ENCODE peak calls at places on chromosomes 11 and 22, in seven cellular contexts. R is effector memory CD4-positive, alpha-beta T cell; L is thoracic aorta; Z is upper lobe of left lung; W is heart left ventricle; N is adrenal gland; I is HCT116. X is an unnamed sample.

GRCh38 chr11:40987895-40988435 is 471.5 kb downstream of the LRRC4C start:
- DNase-seq in R (no peak), L (no peak), Z (no peak), W (no peak), N (no peak), I (no peak), X (no peak)

GRCh38 chr11:68020575-68020974 is 9.9 kb upstream of the NDUFS8 start:
- DNase-seq in R (no peak), L (no peak), Z (peak), W (no peak), N (peak), I (no peak), X (no peak)

GRCh38 chr11:62925745-62926668 is 4.8 kb upstream of the CHRM1 start:
- DNase-seq in R (no peak), L (no peak), Z (peak), W (no peak), N (no peak), I (no peak), X (no peak)

GRCh38 chr22:36425977-36426523 is 38.3 kb upstream of the MYH9 start:
- DNase-seq in R (no peak), L (no peak), Z (no peak), W (peak), N (peak), I (no peak), X (peak)

GRCh38 chr22:44191036-44191454 is 10.3 kb downstream of the PARVG start:
- DNase-seq in R (no peak), L (no peak), Z (no peak), W (no peak), N (no peak), I (no peak), X (no peak)

GRCh38 chr11:56910046-56910753 is 78.5 kb upstream of the OR5AK2 start:
- DNase-seq in R (no peak), L (no peak), Z (no peak), W (no peak), N (no peak), I (no peak), X (no peak)

GRCh38 chr22:42814215-42814614 is 42.9 kb downstream of the ARFGAP3 start:
- DNase-seq in R (no peak), L (no peak), Z (no peak), W (no peak), N (no peak), I (no peak), X (no peak)

GRCh38 chr11:92728628-92729027 is 240.8 kb upstream of the MTNR1B start:
- DNase-seq in R (no peak), L (no peak), Z (no peak), W (no peak), N (no peak), I (no peak), X (no peak)

GRCh38 chr22:46290121-46290842 is 6.4 kb upstream of the GTSE1 start:
- DNase-seq in R (no peak), L (no peak), Z (no peak), W (peak), N (no peak), I (no peak), X (peak)

GRCh38 chr11:133227674-133228111 is 304.6 kb downstream of the OPCML start:
- DNase-seq in R (no peak), L (no peak), Z (no peak), W (no peak), N (no peak), I (no peak), X (no peak)

GRCh38 chr11:32891657-32892354 is 805 bp upstream of the QSER1 start:
- DNase-seq in R (no peak), L (no peak), Z (no peak), W (no peak), N (no peak), I (no peak), X (no peak)

GRCh38 chr11:72578541-72578940 is 95.7 kb downstream of the PDE2A start:
- DNase-seq in R (no peak), L (no peak), Z (no peak), W (no peak), N (no peak), I (no peak), X (no peak)

GRCh38 chr11:86438685-86439084 is 64.0 kb downstream of the CCDC81 start:
- DNase-seq in R (no peak), L (no peak), Z (no peak), W (no peak), N (no peak), I (no peak), X (no peak)

GRCh38 chr11:6505577-6506240 is 8.6 kb downstream of the DNHD1 start:
- DNase-seq in R (no peak), L (no peak), Z (no peak), W (no peak), N (no peak), I (peak), X (peak)

GRCh38 chr11:1077417-1078119 is 2.9 kb downstream of the MUC2 start:
- DNase-seq in R (no peak), L (no peak), Z (peak), W (peak), N (no peak), I (no peak), X (no peak)

GRCh38 chr11:18632841-18633240 is 1.3 kb downstream of the SPTY2D1 start:
- DNase-seq in R (no peak), L (no peak), Z (no peak), W (no peak), N (no peak), I (no peak), X (no peak)
- H3K4me3 ChIP-seq in R (peak), L (peak), Z (no peak), W (peak), N (no peak), I (peak), X (peak)

DNA sequence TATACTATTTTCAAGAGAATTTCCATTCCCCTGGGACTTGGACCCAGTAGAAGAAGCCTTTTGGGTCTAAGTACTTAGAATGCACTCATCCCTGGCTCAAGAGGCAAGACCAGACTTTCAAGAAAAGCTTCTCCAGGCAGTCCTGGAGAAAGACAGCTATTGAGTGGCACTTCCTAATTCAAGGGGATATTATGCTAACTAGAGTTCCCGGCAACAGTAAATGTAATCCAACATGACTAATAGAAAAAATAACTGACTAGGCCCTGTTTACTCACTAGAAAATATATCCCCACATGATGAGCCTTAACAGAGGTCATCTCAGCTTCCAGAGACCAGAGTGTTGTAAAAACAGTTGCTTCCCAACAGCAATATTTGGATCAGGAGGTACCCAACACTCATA is 47.2 kb upstream of the AKIP1 start:
- DNase-seq in R (no peak), L (no peak), Z (no peak), W (no peak), N (no peak), I (no peak), X (no peak)
- H3K27ac ChIP-seq in R (no peak), L (no peak), Z (peak), W (no peak), N (no peak), I (no peak), X (peak)

DNA sequence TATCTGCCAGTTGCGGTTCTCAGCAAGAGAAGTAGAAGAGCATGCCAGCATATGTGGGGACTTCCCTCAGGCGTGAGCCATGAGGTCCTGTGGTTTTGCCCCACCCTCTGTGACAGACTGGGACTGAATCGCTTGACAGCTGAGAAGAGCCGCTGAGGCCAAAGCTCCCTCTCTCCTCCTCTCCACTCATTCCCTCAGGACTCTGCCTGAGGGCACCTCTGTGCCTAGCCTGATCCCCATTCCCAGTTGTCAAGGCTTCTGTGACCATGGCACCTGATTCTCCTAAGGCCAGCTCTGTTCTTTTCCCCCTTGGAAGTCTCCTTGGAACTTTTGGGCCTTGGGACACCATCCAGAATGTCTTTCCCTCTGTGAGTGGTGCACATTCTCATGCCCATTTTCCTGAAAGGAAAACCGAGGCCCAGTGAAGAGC is 27.0 kb downstream of the ART5 start:
- DNase-seq in R (peak), L (no peak), Z (no peak), W (no peak), N (no peak), I (no peak), X (no peak)
- H3K4me3 ChIP-seq in R (no peak), L (no peak), Z (no peak), W (no peak), N (no peak), I (no peak), X (no peak)

GRCh38 chr22:28711820-28712777 is 29.5 kb downstream of the CHEK2 start:
- DNase-seq in R (no peak), L (no peak), Z (no peak), W (no peak), N (peak), I (no peak), X (no peak)
- H3K27ac ChIP-seq in R (no peak), L (peak), Z (peak), W (peak), N (peak), I (no peak), X (no peak)

GRCh38 chr11:119368121-119369034 is 13.1 kb downstream of the USP2 start:
- DNase-seq in R (no peak), L (no peak), Z (peak), W (peak), N (peak), I (no peak), X (peak)
- H3K4me3 ChIP-seq in R (no peak), L (no peak), Z (no peak), W (peak), N (no peak), I (no peak), X (peak)

DNA sequence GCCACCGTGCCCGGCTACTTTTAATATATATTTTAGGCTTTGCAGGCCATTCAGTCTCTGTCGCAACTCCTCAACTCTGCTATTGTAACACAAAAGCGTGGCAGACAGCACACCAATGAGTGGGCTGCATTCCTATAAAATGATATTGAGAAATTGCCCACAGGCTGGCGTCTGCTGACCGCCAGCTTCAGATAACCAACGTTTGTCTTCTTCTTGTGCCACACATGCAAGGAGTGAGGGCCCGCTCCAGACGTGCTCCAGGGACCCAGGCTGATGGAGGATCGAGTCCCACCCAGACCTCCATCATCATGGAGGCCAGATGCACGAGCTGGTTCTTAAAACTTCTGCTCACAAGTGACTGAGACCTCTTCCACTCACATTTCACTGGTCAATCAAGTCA is 35.4 kb upstream of the LINC01488 start:
- DNase-seq in R (no peak), L (no peak), Z (no peak), W (no peak), N (peak), I (no peak), X (no peak)
- H3K27ac ChIP-seq in R (no peak), L (no peak), Z (no peak), W (no peak), N (no peak), I (no peak), X (no peak)

X was measured in heart right ventricle.